ENCODE peak calls at places on chromosome 20, in five cellular contexts. Q is bronchial epithelial cell, R is H1, O is dorsolateral prefrontal cortex, M is mucosa of descending colon. H is an unnamed sample.

GRCh38 chr20:4449977-4450715 is 271.6 kb upstream of the PRND start:
- DNase-seq in Q (peak; percentile 57), R (no peak), O (no peak), M (no peak), H (no peak)

GRCh38 chr20:5513975-5514516 is 197.3 kb upstream of the PROKR2 start:
- DNase-seq in Q (peak; percentile 75), R (no peak), O (no peak), M (no peak), H (peak; percentile 49)

GRCh38 chr20:16574656-16575355 is 1.6 kb upstream of the KIF16B start:
- DNase-seq in Q (peak; percentile 42), R (peak; percentile 71), O (peak; percentile 75), M (peak; percentile 95), H (peak; percentile 94)

GRCh38 chr20:46461808-46462207 is 51.6 kb downstream of the ZNF334 start:
- DNase-seq in Q (no peak), R (no peak), O (no peak), M (no peak), H (no peak)

GRCh38 chr20:57397693-57398108 is 6.5 kb downstream of the RBM38 start:
- DNase-seq in Q (no peak), R (no peak), O (no peak), M (peak; percentile 83), H (peak; percentile 57)

GRCh38 chr20:61699184-61700066 is 366.3 kb downstream of the TAF4 start:
- DNase-seq in Q (no peak), R (no peak), O (no peak), M (peak; percentile 9), H (no peak)

GRCh38 chr20:50271674-50272412 is 81.2 kb downstream of the CEBPB start:
- DNase-seq in Q (no peak), R (no peak), O (no peak), M (peak; percentile 78), H (no peak)

GRCh38 chr20:3795511-3796468 is at the start of gene CDC25B:
- DNase-seq in Q (peak; percentile 67), R (peak; percentile 56), O (peak; percentile 90), M (peak; percentile 97), H (peak; percentile 96)

GRCh38 chr20:50930139-50931047 is 844 bp downstream of the ADNP start:
- DNase-seq in Q (no peak), R (no peak), O (peak; percentile 16), M (peak; percentile 69), H (peak; percentile 26)

GRCh38 chr20:19909696-19910095 is 107.5 kb upstream of the NAA20 start:
- DNase-seq in Q (no peak), R (no peak), O (no peak), M (peak; percentile 74), H (peak; percentile 46)

GRCh38 chr20:3797226-3797545 is 1.1 kb downstream of the CDC25B start:
- DNase-seq in Q (no peak), R (no peak), O (no peak), M (peak; percentile 52), H (no peak)

GRCh38 chr20:49231461-49231860 is 12.2 kb downstream of the DDX27 start:
- DNase-seq in Q (no peak), R (no peak), O (no peak), M (no peak), H (no peak)

GRCh38 chr20:60020251-60020650 is 62.0 kb downstream of the CDH26 start:
- DNase-seq in Q (no peak), R (no peak), O (no peak), M (no peak), H (no peak)

GRCh38 chr20:49267327-49267726 is 10.5 kb downstream of the ZNFX1 start:
- DNase-seq in Q (no peak), R (no peak), O (no peak), M (no peak), H (no peak)

GRCh38 chr20:14913896-14914295 is 576.5 kb upstream of the FLRT3 start:
- DNase-seq in Q (no peak), R (no peak), O (no peak), M (no peak), H (no peak)

GRCh38 chr20:38434310-38434741 is 802 bp downstream of the SNHG17 start:
- DNase-seq in Q (no peak), R (no peak), O (no peak), M (peak; percentile 53), H (no peak)

GRCh38 chr20:5127204-5127858 is 523 bp downstream of the CDS2 start:
- DNase-seq in Q (peak; percentile 43), R (no peak), O (peak; percentile 35), M (peak; percentile 81), H (peak; percentile 66)

GRCh38 chr20:45374966-45375365 is 3.2 kb downstream of the TP53TG5 start:
- DNase-seq in Q (no peak), R (no peak), O (no peak), M (no peak), H (no peak)

GRCh38 chr20:58033026-58033536 is 195.4 kb downstream of the ANKRD60 start:
- DNase-seq in Q (no peak), R (no peak), O (no peak), M (no peak), H (no peak)

GRCh38 chr20:32168184-32168910 is 39.2 kb downstream of the PLAGL2 start:
- DNase-seq in Q (no peak), R (no peak), O (no peak), M (no peak), H (no peak)

GRCh38 chr20:18672826-18673225 is 85.0 kb downstream of the DTD1 start:
- DNase-seq in Q (no peak), R (no peak), O (no peak), M (no peak), H (no peak)

GRCh38 chr20:5528719-5529256 is 212.0 kb upstream of the PROKR2 start:
- DNase-seq in Q (peak; percentile 82), R (peak; percentile 15), O (peak; percentile 80), M (no peak), H (peak; percentile 75)

GRCh38 chr20:61874421-61875068 is 191.1 kb downstream of the TAF4 start:
- DNase-seq in Q (peak; percentile 15), R (peak; percentile 36), O (no peak), M (peak; percentile 46), H (no peak)

GRCh38 chr20:55977723-55978481 is 27.4 kb downstream of the CBLN4 start:
- DNase-seq in Q (no peak), R (no peak), O (no peak), M (no peak), H (no peak)

GRCh38 chr20:51456511-51457280 is 85.8 kb downstream of the NFATC2 start:
- DNase-seq in Q (peak; percentile 91), R (no peak), O (peak; percentile 96), M (peak; percentile 89), H (peak; percentile 89)

GRCh38 chr20:57434390-57434700 is 43.1 kb downstream of the RBM38 start:
- DNase-seq in Q (no peak), R (no peak), O (no peak), M (peak; percentile 55), H (no peak)

GRCh38 chr20:63387917-63388316 is 26.8 kb upstream of the CHRNA4 start:
- DNase-seq in Q (no peak), R (no peak), O (no peak), M (no peak), H (no peak)
- H3K4me3 ChIP-seq in Q (no peak overlapping the region), R (no peak overlapping the region), O (no peak overlapping the region), M (no peak overlapping the region), H (no peak overlapping the region)

DNA sequence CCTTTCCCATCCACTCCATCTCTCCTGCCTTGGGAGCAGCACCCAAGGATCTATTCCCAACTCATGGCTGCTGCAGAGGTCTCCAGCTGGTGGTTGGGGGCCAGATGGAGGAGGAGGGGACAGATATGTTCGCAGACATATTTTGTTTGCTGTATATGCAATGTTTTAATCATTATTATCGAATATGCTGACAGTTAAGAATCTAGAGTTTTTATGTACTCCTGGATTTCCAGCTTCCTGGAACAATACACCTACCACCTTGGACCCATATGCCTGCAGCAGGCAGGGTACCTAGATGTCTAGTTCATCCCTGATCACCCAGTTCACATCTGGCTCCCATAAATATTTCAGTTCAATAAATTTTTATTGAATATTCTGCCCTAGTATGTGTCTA is 9.0 kb downstream of the FAM110A start:
- DNase-seq in Q (no peak), R (no peak), O (no peak), M (no peak), H (no peak)
- H3K4me3 ChIP-seq in Q (peak overlapping the region; percentile 50), R (peak overlapping the region; percentile 35), O (no peak overlapping the region), M (no peak overlapping the region), H (no peak overlapping the region)

GRCh38 chr20:1911536-1911935 is 16.3 kb downstream of the SIRPA start:
- DNase-seq in Q (no peak), R (no peak), O (peak; percentile 66), M (no peak), H (no peak)
- H3K4me3 ChIP-seq in Q (no peak overlapping the region), R (no peak overlapping the region), O (no peak overlapping the region), M (no peak overlapping the region), H (no peak overlapping the region)

GRCh38 chr20:63178445-63178818 is 37.5 kb downstream of the YTHDF1 start:
- DNase-seq in Q (no peak), R (no peak), O (peak; percentile 21), M (no peak), H (no peak)
- H3K4me3 ChIP-seq in Q (no peak overlapping the region), R (peak overlapping the region; percentile 37), O (peak overlapping the region; percentile 57), M (no peak overlapping the region), H (no peak overlapping the region)

DNA sequence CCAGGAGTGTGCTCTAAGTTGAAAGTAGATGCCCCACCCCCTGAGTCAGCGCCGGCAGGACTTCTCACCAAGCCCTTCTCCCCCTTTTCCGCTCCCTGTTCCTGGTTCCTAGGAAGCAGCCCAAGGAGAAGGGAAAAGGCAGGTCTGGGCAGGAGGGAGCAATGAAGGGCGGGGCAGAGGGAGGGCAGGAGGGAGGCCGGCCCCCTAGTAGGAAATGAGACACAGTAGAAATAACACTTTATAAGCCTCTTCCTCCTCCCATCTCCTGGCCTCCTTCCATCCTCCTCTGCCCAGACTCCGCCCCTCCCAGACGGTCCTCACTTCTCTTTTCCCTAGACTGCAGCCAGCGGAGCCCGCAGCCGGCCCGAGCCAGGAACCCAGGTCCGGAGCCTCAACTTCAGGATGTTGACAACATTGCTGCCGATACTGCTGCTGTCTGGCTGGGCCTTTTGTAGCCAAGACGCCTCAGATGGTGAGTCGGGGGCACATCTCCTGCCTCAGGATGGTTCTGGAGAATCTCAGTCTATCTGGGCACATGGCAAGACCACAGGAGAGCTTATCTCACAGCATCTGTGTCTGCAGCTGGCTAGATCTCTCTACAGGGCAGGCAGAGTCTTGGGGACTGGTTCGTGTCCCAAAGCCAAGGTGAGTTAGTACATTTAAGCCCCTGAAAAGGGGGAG is at the start of gene PROCR:
- DNase-seq in Q (peak; percentile 98), R (no peak), O (peak; percentile 47), M (peak; percentile 88), H (peak; percentile 87)
- H3K4me3 ChIP-seq in Q (peak within 1 kb of the TSS; percentile 57), R (peak within 1 kb of the TSS; percentile 39), O (peak within 1 kb of the TSS; percentile 15), M (no peak within 1 kb of the TSS), H (peak within 1 kb of the TSS; percentile 27)

H was measured in transverse colon.